ENCODE peak calls at places on chromosomes 2 and 18, in six cellular contexts. One of them, this sample, is unnamed.

GRCh38 chr2:2142350-2142749 is 188.7 kb downstream of the MYT1L start:
- DNase-seq in mesendoderm: no peak
- DNase-seq in IMR-90: no peak
- DNase-seq in H1: no peak
- DNase-seq in neuronal stem cell: no peak
- DNase-seq in H9: no peak
- DNase-seq in this sample: no peak

GRCh38 chr2:46175409-46175808 is 121.8 kb upstream of the EPAS1 start:
- DNase-seq in mesendoderm: no peak
- DNase-seq in IMR-90: peak; percentile 68
- DNase-seq in H1: no peak
- DNase-seq in neuronal stem cell: no peak
- DNase-seq in H9: no peak
- DNase-seq in this sample: no peak

GRCh38 chr2:12076810-12077209 is 330.4 kb downstream of the LPIN1 start:
- DNase-seq in mesendoderm: no peak
- DNase-seq in IMR-90: no peak
- DNase-seq in H1: no peak
- DNase-seq in neuronal stem cell: no peak
- DNase-seq in H9: no peak
- DNase-seq in this sample: no peak

GRCh38 chr18:10401489-10401888 is 52.9 kb upstream of the APCDD1 start:
- DNase-seq in mesendoderm: no peak
- DNase-seq in IMR-90: peak; percentile 50
- DNase-seq in H1: no peak
- DNase-seq in neuronal stem cell: no peak
- DNase-seq in H9: no peak
- DNase-seq in this sample: peak; percentile 48

GRCh38 chr18:40413160-40413559 is 1541.9 kb upstream of the PIK3C3 start:
- DNase-seq in mesendoderm: peak; percentile 71
- DNase-seq in IMR-90: peak; percentile 45
- DNase-seq in H1: peak; percentile 50
- DNase-seq in neuronal stem cell: peak; percentile 35
- DNase-seq in H9: peak; percentile 47
- DNase-seq in this sample: peak; percentile 46

GRCh38 chr2:235162544-235163197 is 210.9 kb downstream of the SH3BP4 start:
- DNase-seq in mesendoderm: no peak
- DNase-seq in IMR-90: peak; percentile 3
- DNase-seq in H1: no peak
- DNase-seq in neuronal stem cell: no peak
- DNase-seq in H9: no peak
- DNase-seq in this sample: peak; percentile 47

GRCh38 chr2:224038049-224038829 is 847 bp downstream of the SERPINE2 start:
- DNase-seq in mesendoderm: peak; percentile 74
- DNase-seq in IMR-90: peak; percentile 13
- DNase-seq in H1: peak; percentile 77
- DNase-seq in neuronal stem cell: peak; percentile 27
- DNase-seq in H9: peak; percentile 63
- DNase-seq in this sample: peak; percentile 57

GRCh38 chr2:121233486-121234110 is 51.4 kb downstream of the TFCP2L1 start:
- DNase-seq in mesendoderm: peak; percentile 12
- DNase-seq in IMR-90: no peak
- DNase-seq in H1: no peak
- DNase-seq in neuronal stem cell: no peak
- DNase-seq in H9: no peak
- DNase-seq in this sample: no peak

GRCh38 chr2:18645315-18645714 is 55.9 kb upstream of the NT5C1B start:
- DNase-seq in mesendoderm: no peak
- DNase-seq in IMR-90: peak; percentile 12
- DNase-seq in H1: no peak
- DNase-seq in neuronal stem cell: no peak
- DNase-seq in H9: no peak
- DNase-seq in this sample: no peak

GRCh38 chr2:135473567-135473966 is 57.5 kb downstream of the ZRANB3 start:
- DNase-seq in mesendoderm: peak; percentile 45
- DNase-seq in IMR-90: peak; percentile 8
- DNase-seq in H1: no peak
- DNase-seq in neuronal stem cell: no peak
- DNase-seq in H9: no peak
- DNase-seq in this sample: peak; percentile 41

GRCh38 chr2:137952586-137953129 is 11.6 kb upstream of the HNMT start:
- DNase-seq in mesendoderm: peak; percentile 39
- DNase-seq in IMR-90: peak; percentile 12
- DNase-seq in H1: no peak
- DNase-seq in neuronal stem cell: no peak
- DNase-seq in H9: no peak
- DNase-seq in this sample: no peak

GRCh38 chr2:120612471-120612870 is 123.2 kb upstream of the GLI2 start:
- DNase-seq in mesendoderm: no peak
- DNase-seq in IMR-90: no peak
- DNase-seq in H1: no peak
- DNase-seq in neuronal stem cell: no peak
- DNase-seq in H9: no peak
- DNase-seq in this sample: no peak

GRCh38 chr2:31259075-31259474 is 25.1 kb downstream of the EHD3 start:
- DNase-seq in mesendoderm: no peak
- DNase-seq in IMR-90: no peak
- DNase-seq in H1: no peak
- DNase-seq in neuronal stem cell: no peak
- DNase-seq in H9: no peak
- DNase-seq in this sample: no peak

GRCh38 chr2:164014068-164014577 is 278.3 kb upstream of the FIGN start:
- DNase-seq in mesendoderm: no peak
- DNase-seq in IMR-90: no peak
- DNase-seq in H1: no peak
- DNase-seq in neuronal stem cell: no peak
- DNase-seq in H9: no peak
- DNase-seq in this sample: no peak
- H3K4me2 ChIP-seq in mesendoderm: no peak overlapping the region
- H3K4me2 ChIP-seq in IMR-90: no peak overlapping the region
- H3K4me2 ChIP-seq in H1: peak overlapping the region; percentile 10
- H3K4me2 ChIP-seq in neuronal stem cell: peak overlapping the region; percentile 21
- H3K4me2 ChIP-seq in H9: no peak overlapping the region
- H3K4me2 ChIP-seq in this sample: no peak overlapping the region

GRCh38 chr18:61655630-61656029 is 237.2 kb downstream of the RNF152 start:
- DNase-seq in mesendoderm: no peak
- DNase-seq in IMR-90: no peak
- DNase-seq in H1: no peak
- DNase-seq in neuronal stem cell: no peak
- DNase-seq in H9: no peak
- DNase-seq in this sample: no peak
- H2BK15ac ChIP-seq in mesendoderm: no peak overlapping the region
- H2BK15ac ChIP-seq in IMR-90: no peak overlapping the region
- H2BK15ac ChIP-seq in H1: no peak overlapping the region
- H2BK15ac ChIP-seq in neuronal stem cell: no peak overlapping the region
- H2BK15ac ChIP-seq in H9: no peak overlapping the region
- H2BK15ac ChIP-seq in this sample: no peak overlapping the region

DNA sequence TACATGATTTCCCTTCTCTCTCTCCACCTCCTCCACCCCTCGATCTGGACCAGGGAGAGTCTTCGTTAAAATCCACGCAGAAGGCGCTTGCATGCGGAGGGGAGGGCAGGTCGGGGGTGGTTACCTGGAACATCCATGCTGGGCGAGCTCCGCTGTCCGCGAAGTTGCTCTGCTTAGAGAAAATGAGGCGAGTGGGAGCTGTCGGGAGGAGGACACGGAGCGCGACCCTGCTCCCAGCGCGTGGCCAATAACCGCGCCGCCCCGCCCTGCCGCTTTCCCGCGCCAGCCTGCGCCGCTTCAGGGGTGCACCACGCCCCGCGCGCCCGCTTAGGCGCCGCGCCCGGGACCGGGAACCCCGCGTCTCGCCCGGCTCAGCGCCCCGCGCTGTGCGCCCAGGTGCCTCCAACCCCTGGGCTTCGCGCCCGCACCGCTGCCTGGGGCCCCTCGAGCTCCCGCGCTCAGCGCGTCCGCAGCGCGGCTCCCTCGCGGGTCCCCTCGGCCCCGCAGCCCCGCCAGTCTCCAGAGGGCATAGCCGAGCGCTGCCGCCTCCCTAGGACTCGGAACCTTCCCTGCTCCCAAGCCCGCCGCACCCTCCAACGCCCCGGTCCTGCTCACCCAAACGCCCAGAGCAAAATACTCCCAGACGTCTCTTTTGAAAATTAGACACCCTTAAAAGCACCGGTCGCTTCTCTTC is 633 bp downstream of the CBLN2 start:
- DNase-seq in mesendoderm: peak; percentile 26
- DNase-seq in IMR-90: no peak
- DNase-seq in H1: peak; percentile 56
- DNase-seq in neuronal stem cell: peak; percentile 20
- DNase-seq in H9: peak; percentile 30
- DNase-seq in this sample: no peak
- H3K4me2 ChIP-seq in mesendoderm: peak overlapping the region; percentile 42
- H3K4me2 ChIP-seq in IMR-90: no peak overlapping the region
- H3K4me2 ChIP-seq in H1: peak overlapping the region; percentile 7
- H3K4me2 ChIP-seq in neuronal stem cell: peak overlapping the region; percentile 88
- H3K4me2 ChIP-seq in H9: peak overlapping the region; percentile 59
- H3K4me2 ChIP-seq in this sample: peak overlapping the region; percentile 82

GRCh38 chr2:165743442-165743841 is 50.6 kb downstream of the GALNT3 start:
- DNase-seq in mesendoderm: no peak
- DNase-seq in IMR-90: no peak
- DNase-seq in H1: no peak
- DNase-seq in neuronal stem cell: no peak
- DNase-seq in H9: no peak
- DNase-seq in this sample: no peak

GRCh38 chr2:165745916-165746315 is 48.1 kb downstream of the GALNT3 start:
- DNase-seq in mesendoderm: no peak
- DNase-seq in IMR-90: no peak
- DNase-seq in H1: no peak
- DNase-seq in neuronal stem cell: no peak
- DNase-seq in H9: no peak
- DNase-seq in this sample: no peak

GRCh38 chr2:165746501-165746900 is 47.5 kb downstream of the GALNT3 start:
- DNase-seq in mesendoderm: no peak
- DNase-seq in IMR-90: no peak
- DNase-seq in H1: no peak
- DNase-seq in neuronal stem cell: no peak
- DNase-seq in H9: no peak
- DNase-seq in this sample: no peak
- H2BK15ac ChIP-seq in mesendoderm: no peak overlapping the region
- H2BK15ac ChIP-seq in IMR-90: no peak overlapping the region
- H2BK15ac ChIP-seq in H1: no peak overlapping the region
- H2BK15ac ChIP-seq in neuronal stem cell: no peak overlapping the region
- H2BK15ac ChIP-seq in H9: no peak overlapping the region
- H2BK15ac ChIP-seq in this sample: no peak overlapping the region

GRCh38 chr18:79381811-79382311 is 13.9 kb upstream of the NFATC1 start:
- DNase-seq in mesendoderm: no peak
- DNase-seq in IMR-90: no peak
- DNase-seq in H1: no peak
- DNase-seq in neuronal stem cell: no peak
- DNase-seq in H9: peak; percentile 23
- DNase-seq in this sample: no peak

GRCh38 chr18:79380816-79381806 is 14.6 kb upstream of the NFATC1 start:
- DNase-seq in mesendoderm: peak; percentile 62
- DNase-seq in IMR-90: peak; percentile 29
- DNase-seq in H1: peak; percentile 96
- DNase-seq in neuronal stem cell: no peak
- DNase-seq in H9: peak; percentile 82
- DNase-seq in this sample: peak; percentile 53

GRCh38 chr18:79378416-79379250 is 17.1 kb upstream of the NFATC1 start:
- DNase-seq in mesendoderm: peak; percentile 88
- DNase-seq in IMR-90: peak; percentile 74
- DNase-seq in H1: peak; percentile 99
- DNase-seq in neuronal stem cell: peak; percentile 80
- DNase-seq in H9: peak; percentile 92
- DNase-seq in this sample: peak; percentile 79

GRCh38 chr18:79379251-79379905 is 16.4 kb upstream of the NFATC1 start:
- DNase-seq in mesendoderm: no peak
- DNase-seq in IMR-90: no peak
- DNase-seq in H1: no peak
- DNase-seq in neuronal stem cell: no peak
- DNase-seq in H9: no peak
- DNase-seq in this sample: no peak

DNA sequence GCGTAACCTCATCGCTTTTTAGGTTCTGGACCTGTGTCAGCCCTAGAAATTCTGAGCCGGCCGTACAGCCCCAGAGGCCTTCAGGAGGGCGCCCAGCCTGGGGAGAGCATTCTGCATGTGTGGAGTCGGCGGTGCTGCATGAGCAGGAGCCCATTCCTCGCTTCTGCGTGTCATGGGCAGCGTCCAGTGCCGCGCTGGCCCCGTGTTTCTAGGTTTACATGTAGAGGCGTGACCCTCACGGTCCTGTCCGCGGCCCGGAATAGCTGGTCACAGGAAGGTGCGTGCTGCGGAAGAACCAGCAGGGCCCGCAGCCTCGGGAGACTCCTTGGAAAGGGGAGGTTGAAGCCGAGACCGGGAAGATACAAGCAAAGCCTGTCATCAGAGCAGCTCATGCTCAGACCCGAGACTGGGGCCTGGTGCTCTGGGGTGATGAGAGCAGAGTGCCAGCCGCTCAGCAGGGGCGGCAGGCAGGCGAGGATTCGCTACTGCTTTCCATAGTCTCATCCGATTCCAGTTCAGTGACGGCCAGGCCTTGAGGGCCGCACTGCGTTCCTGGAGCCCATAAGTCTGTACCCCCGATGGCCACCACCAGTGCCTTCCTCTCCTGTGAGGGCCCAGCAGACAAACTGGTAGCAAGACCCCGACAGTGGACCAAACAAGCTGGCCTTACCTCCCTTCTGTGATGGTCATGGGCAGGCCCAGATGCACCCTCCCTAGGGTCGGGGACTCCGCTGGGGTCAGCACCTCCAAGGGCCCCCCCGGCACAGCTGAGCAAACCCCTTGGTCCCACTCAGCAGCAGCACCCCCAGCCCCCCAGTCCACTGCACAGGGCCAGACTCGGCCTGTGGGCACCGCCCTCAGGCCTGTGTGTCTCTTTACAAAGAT is 15.6 kb upstream of the NFATC1 start:
- DNase-seq in mesendoderm: no peak
- DNase-seq in IMR-90: no peak
- DNase-seq in H1: no peak
- DNase-seq in neuronal stem cell: no peak
- DNase-seq in H9: no peak
- DNase-seq in this sample: no peak
- H3K4me2 ChIP-seq in mesendoderm: no peak overlapping the region
- H3K4me2 ChIP-seq in IMR-90: no peak overlapping the region
- H3K4me2 ChIP-seq in H1: no peak overlapping the region
- H3K4me2 ChIP-seq in neuronal stem cell: no peak overlapping the region
- H3K4me2 ChIP-seq in H9: no peak overlapping the region
- H3K4me2 ChIP-seq in this sample: no peak overlapping the region